ENCODE peak calls at places on chromosomes 7 and 10, in four cellular contexts. Z is stomach, J is tibial artery, I is adrenal gland. T is an unnamed sample.

GRCh38 chr7:70619659-70620058 is 512.3 kb upstream of the GALNT17 start:
- DNase-seq in Z (no peak), J (no peak), I (no peak), T (no peak)

GRCh38 chr7:48176356-48176893 is 5.2 kb downstream of the ABCA13 start:
- DNase-seq in Z (no peak), J (no peak), I (no peak), T (no peak)

GRCh38 chr7:42074079-42074478 is 162.9 kb downstream of the GLI3 start:
- DNase-seq in Z (no peak), J (no peak), I (no peak), T (no peak)

GRCh38 chr7:69564454-69565417 is 33.5 kb upstream of the AUTS2 start:
- DNase-seq in Z (no peak), J (no peak), I (peak; percentile 80), T (no peak)

GRCh38 chr10:119715628-119716505 is 10.0 kb upstream of the INPP5F start:
- DNase-seq in Z (no peak), J (no peak), I (no peak), T (no peak)

GRCh38 chr7:104972510-104972909 is 41.5 kb upstream of the KMT2E start:
- DNase-seq in Z (no peak), J (no peak), I (no peak), T (no peak)

GRCh38 chr7:73986158-73986631 is 41.8 kb upstream of the ELN start:
- DNase-seq in Z (peak; percentile 27), J (peak; percentile 59), I (no peak), T (no peak)

GRCh38 chr10:1394155-1394912 is 338.1 kb downstream of the WDR37 start:
- DNase-seq in Z (peak; percentile 13), J (no peak), I (no peak), T (no peak)

GRCh38 chr7:22052650-22053336 is 107.1 kb upstream of the CDCA7L start:
- DNase-seq in Z (no peak), J (no peak), I (no peak), T (no peak)

GRCh38 chr10:107418411-107418810 is 253.9 kb upstream of the SORCS1 start:
- DNase-seq in Z (no peak), J (no peak), I (no peak), T (no peak)

GRCh38 chr10:6170638-6171037 is 32.1 kb upstream of the PFKFB3 start:
- DNase-seq in Z (no peak), J (no peak), I (no peak), T (no peak)

GRCh38 chr7:20488850-20489249 is 126.6 kb upstream of the ABCB5 start:
- DNase-seq in Z (no peak), J (no peak), I (no peak), T (no peak)

GRCh38 chr7:101608772-101609713 is 20.1 kb downstream of the MYL10 start:
- DNase-seq in Z (peak; percentile 91), J (no peak), I (no peak), T (no peak)

GRCh38 chr7:45001138-45001694 is 1.2 kb downstream of the CCM2 start:
- DNase-seq in Z (no peak), J (no peak), I (peak; percentile 34), T (no peak)

GRCh38 chr7:45000096-45001032 is at the start of gene CCM2:
- DNase-seq in Z (peak; percentile 43), J (peak; percentile 37), I (peak; percentile 63), T (peak; percentile 34)

GRCh38 chr7:45007106-45007505 is 7.1 kb downstream of the CCM2 start:
- DNase-seq in Z (no peak), J (no peak), I (no peak), T (no peak)

GRCh38 chr7:45001826-45002225 is 1.8 kb downstream of the CCM2 start:
- DNase-seq in Z (no peak), J (no peak), I (no peak), T (no peak)

DNA sequence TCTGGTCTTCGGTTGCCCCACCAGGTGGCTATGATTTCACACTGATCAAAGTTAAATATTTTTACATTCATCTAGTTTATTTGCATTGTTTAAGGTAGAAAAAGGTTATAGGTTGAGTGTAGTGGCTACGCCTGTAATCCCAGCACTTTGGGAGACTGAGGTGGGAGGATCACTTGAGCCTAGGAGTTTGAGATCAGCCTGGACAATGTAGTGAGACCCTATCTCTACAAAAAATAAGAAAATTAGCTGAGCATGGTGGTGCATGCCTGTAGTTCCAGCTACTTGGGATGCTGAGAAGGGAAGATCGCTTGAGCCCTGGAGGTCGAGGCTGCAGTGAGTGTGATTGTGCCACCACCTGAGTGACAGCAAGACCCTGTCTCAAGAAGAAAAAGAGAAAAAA is 3.8 kb downstream of the CCM2 start:
- DNase-seq in Z (no peak), J (no peak), I (no peak), T (no peak)
- H3K4me1 ChIP-seq in Z (peaks cover 7% of the 10 kb centered on the region), J (peaks cover 13% of the 10 kb centered on the region), I (peaks cover 29% of the 10 kb centered on the region), T (peaks cover 29% of the 10 kb centered on the region)

GRCh38 chr10:93471110-93471651 is 11.0 kb downstream of the MYOF start:
- DNase-seq in Z (no peak), J (no peak), I (peak; percentile 55), T (no peak)

GRCh38 chr10:93475871-93476270 is 6.3 kb downstream of the MYOF start:
- DNase-seq in Z (no peak), J (no peak), I (no peak), T (no peak)

GRCh38 chr10:93475227-93475626 is 6.9 kb downstream of the MYOF start:
- DNase-seq in Z (no peak), J (no peak), I (no peak), T (no peak)

GRCh38 chr10:93473804-93474472 is 8.2 kb downstream of the MYOF start:
- DNase-seq in Z (no peak), J (no peak), I (no peak), T (no peak)

DNA sequence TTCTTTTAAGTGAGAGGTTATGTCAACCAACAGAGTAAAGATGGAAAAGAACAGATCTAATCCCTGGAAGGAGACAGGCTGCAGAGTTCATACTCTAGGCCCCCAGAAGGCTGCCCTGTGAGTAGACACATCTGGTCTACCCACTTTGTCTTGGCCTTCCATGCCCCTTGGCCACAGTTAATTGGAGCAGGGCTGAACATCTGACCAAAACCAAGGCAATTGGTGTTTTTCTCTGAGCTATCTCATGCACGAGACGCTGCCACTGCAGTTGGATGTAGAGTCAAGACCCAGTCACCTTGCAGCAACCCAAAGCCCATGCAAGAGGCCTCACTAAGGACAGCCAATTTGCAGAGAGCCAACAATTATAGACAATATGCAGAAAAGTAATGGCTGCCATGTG is 9.0 kb downstream of the MYOF start:
- DNase-seq in Z (no peak), J (no peak), I (no peak), T (no peak)
- H3K4me1 ChIP-seq in Z (peaks cover 42% of the 10 kb centered on the region), J (peaks cover 97% of the 10 kb centered on the region), I (peaks cover 46% of the 10 kb centered on the region), T (no peaks in the 10 kb centered on the region)

GRCh38 chr10:110918633-110919348 is at the start of gene BBIP1:
- DNase-seq in Z (no peak), J (no peak), I (no peak), T (no peak)
- H3K4me1 ChIP-seq in Z (peaks cover 26% of the 10 kb centered on the region), J (peaks cover 42% of the 10 kb centered on the region), I (peaks cover 39% of the 10 kb centered on the region), T (peaks cover 45% of the 10 kb centered on the region)

DNA sequence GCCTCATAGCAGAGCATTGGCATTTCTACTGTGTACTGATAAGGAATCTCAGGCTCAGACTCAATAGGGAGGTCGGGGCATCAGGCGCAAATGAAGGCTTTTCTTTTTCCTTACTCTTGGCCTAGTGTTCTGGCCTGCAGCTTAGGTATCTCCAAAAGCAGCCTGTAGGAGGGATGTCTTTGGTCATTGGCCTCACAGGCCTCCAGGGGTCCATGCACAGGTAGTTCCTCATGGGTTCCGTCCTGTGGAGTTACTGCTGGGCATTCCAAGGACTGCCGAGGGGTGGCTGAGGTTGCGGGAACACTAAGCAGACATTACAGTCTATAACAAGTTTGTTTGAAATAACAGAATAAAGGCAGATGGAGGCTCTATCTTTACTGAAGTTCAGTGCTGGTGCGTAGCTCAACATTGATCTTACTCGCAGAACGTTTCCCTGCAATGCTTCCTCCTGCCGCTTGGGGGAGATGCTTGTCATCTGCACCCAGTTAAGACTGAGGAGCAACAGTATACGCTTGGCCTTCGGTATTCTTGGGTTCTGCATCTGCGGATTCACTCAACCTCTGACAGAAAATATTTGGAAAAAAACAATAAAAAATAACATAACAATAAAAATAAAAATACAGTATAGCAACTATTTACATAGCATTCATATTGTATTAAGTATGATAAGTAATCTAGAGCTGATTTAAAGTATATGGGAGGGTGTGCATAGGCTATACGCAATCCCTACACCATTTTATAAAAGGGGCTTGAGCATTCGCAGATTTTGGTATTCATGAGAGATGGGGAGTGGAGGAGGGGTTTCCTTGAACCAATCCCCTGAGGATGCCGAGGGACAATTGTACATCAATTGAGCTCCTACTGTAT is 58.9 kb downstream of the SH2D4B start:
- DNase-seq in Z (peak; percentile 29), J (no peak), I (peak; percentile 39), T (no peak)
- H3K4me1 ChIP-seq in Z (no peaks in the 10 kb centered on the region), J (no peaks in the 10 kb centered on the region), I (no peaks in the 10 kb centered on the region), T (no peaks in the 10 kb centered on the region)

DNA sequence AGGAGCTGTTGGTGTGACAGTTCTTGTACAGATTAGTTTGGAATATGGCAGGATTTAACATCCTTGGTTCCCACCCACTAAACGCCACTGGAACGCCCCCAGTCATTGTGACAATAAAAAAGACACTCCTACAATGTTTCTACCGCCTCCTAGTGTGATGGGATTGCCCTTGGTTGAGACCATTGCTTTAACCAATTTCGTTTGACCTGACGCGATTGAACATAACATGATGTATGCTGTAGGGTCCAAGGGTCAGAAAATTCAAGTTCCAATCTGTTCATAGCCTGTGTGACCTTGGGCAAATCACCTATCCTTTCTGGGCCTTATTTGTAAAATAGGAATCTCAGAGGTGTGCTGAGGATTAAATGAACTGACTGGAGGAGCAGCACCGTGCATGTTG is 12.5 kb downstream of the MXI1 start:
- DNase-seq in Z (no peak), J (no peak), I (no peak), T (no peak)
- H3K4me1 ChIP-seq in Z (peaks cover 47% of the 10 kb centered on the region), J (peaks cover 64% of the 10 kb centered on the region), I (peaks cover 40% of the 10 kb centered on the region), T (peaks cover 32% of the 10 kb centered on the region)

DNA sequence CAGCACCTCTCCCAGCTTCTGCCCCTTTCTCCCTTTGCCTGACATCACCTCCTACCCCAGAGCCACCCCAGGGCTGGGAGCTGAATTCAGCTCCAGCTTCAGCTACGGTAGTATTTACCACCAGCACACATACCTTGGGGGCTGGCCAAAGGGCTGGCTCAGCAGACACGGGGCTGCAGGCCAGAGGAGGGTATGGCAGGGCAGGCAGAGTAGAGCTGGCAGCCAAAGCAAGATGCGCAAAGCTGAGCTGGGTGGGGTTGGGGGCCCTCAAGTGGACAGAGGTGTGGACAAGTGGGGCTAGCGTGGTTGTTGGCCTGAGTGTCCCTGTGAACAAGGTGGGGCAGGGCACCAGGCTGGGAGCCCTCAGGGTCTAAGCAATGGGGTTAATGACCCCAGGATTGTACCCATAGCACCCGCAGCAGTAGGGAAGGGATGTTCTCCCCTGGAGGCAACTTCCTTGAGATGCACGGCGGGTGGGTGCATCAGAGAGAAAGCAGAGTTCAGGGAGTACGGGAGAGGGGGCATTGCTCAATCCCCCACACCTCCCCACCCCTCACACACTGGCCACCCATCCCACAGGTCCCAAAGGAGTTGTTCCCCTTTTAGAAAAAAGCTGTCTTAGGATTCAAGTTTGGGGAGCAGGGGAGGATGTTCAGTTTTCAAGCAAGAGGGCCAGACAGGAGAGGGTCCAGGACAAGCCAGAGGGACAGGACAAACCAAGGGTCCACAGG is 8.0 kb downstream of the VSIR start:
- DNase-seq in Z (no peak), J (no peak), I (no peak), T (no peak)
- H3K4me1 ChIP-seq in Z (peaks cover 61% of the 10 kb centered on the region), J (peaks cover 96% of the 10 kb centered on the region), I (peaks cover 57% of the 10 kb centered on the region), T (peaks cover 47% of the 10 kb centered on the region)

GRCh38 chr10:35448687-35449662 is 112.7 kb downstream of the CCNY start:
- DNase-seq in Z (peak; percentile 38), J (no peak), I (peak; percentile 75), T (no peak)

GRCh38 chr10:35445150-35445884 is 109.0 kb downstream of the CCNY start:
- DNase-seq in Z (no peak), J (no peak), I (no peak), T (no peak)

GRCh38 chr10:35446439-35446838 is 110.1 kb downstream of the CCNY start:
- DNase-seq in Z (no peak), J (no peak), I (no peak), T (no peak)

GRCh38 chr10:35449944-35450343 is 113.6 kb downstream of the CCNY start:
- DNase-seq in Z (no peak), J (no peak), I (no peak), T (no peak)

GRCh38 chr10:35447693-35448407 is 111.5 kb downstream of the CCNY start:
- DNase-seq in Z (peak; percentile 51), J (no peak), I (peak; percentile 52), T (no peak)
- H3K4me1 ChIP-seq in Z (peaks cover 52% of the 10 kb centered on the region), J (peaks cover 64% of the 10 kb centered on the region), I (peaks cover 61% of the 10 kb centered on the region), T (peaks cover 66% of the 10 kb centered on the region)

T was measured in gastrocnemius medialis.